ENCODE peak calls at places on chromosomes 16 and 17, in nine cellular contexts. One of them, this sample, is unnamed.

GRCh38 chr16:85717393-85718152 is 28.8 kb upstream of the GINS2 start:
- DNase-seq in AG09309: peak
- DNase-seq in activated CD8-positive, alpha-beta T cell treated with anti-CD3 and anti-CD28 coated beads, Interleukin-2, amount 10 ng/mL, durations not matched to agents 7 days and 5 days: peak
- DNase-seq in effector CD4-positive, alpha-beta T cell: peak
- DNase-seq in stimulated activated CD4-positive, alpha-beta T cell treated with anti-CD3 and anti-CD28 coated beads, Interleukin-1b, Interleukin-23, amount 100 ng/mL, for 48 hours: peak
- DNase-seq in choroid plexus epithelial cell: peak
- DNase-seq in AG10803: peak
- DNase-seq in omental fat pad: no peak
- DNase-seq in GM13977: peak
- DNase-seq in this sample: peak

GRCh38 chr17:44587339-44587738 is 30.1 kb downstream of the FZD2 start:
- DNase-seq in AG09309: peak
- DNase-seq in activated CD8-positive, alpha-beta T cell treated with anti-CD3 and anti-CD28 coated beads, Interleukin-2, amount 10 ng/mL, durations not matched to agents 7 days and 5 days: no peak
- DNase-seq in effector CD4-positive, alpha-beta T cell: no peak
- DNase-seq in stimulated activated CD4-positive, alpha-beta T cell treated with anti-CD3 and anti-CD28 coated beads, Interleukin-1b, Interleukin-23, amount 100 ng/mL, for 48 hours: no peak
- DNase-seq in choroid plexus epithelial cell: peak
- DNase-seq in AG10803: peak
- DNase-seq in omental fat pad: peak
- DNase-seq in GM13977: no peak
- DNase-seq in this sample: no peak

GRCh38 chr17:29620271-29620670 is 2.4 kb downstream of the CORO6 start:
- DNase-seq in AG09309: no peak
- DNase-seq in activated CD8-positive, alpha-beta T cell treated with anti-CD3 and anti-CD28 coated beads, Interleukin-2, amount 10 ng/mL, durations not matched to agents 7 days and 5 days: no peak
- DNase-seq in effector CD4-positive, alpha-beta T cell: no peak
- DNase-seq in stimulated activated CD4-positive, alpha-beta T cell treated with anti-CD3 and anti-CD28 coated beads, Interleukin-1b, Interleukin-23, amount 100 ng/mL, for 48 hours: no peak
- DNase-seq in choroid plexus epithelial cell: peak
- DNase-seq in AG10803: peak
- DNase-seq in omental fat pad: no peak
- DNase-seq in GM13977: no peak
- DNase-seq in this sample: no peak

GRCh38 chr16:30846649-30847402 is 47.1 kb downstream of the BCL7C start:
- DNase-seq in AG09309: no peak
- DNase-seq in activated CD8-positive, alpha-beta T cell treated with anti-CD3 and anti-CD28 coated beads, Interleukin-2, amount 10 ng/mL, durations not matched to agents 7 days and 5 days: no peak
- DNase-seq in effector CD4-positive, alpha-beta T cell: no peak
- DNase-seq in stimulated activated CD4-positive, alpha-beta T cell treated with anti-CD3 and anti-CD28 coated beads, Interleukin-1b, Interleukin-23, amount 100 ng/mL, for 48 hours: no peak
- DNase-seq in choroid plexus epithelial cell: no peak
- DNase-seq in AG10803: no peak
- DNase-seq in omental fat pad: no peak
- DNase-seq in GM13977: no peak
- DNase-seq in this sample: no peak

GRCh38 chr17:17694229-17695081 is 13.2 kb downstream of the RAI1 start:
- DNase-seq in AG09309: no peak
- DNase-seq in activated CD8-positive, alpha-beta T cell treated with anti-CD3 and anti-CD28 coated beads, Interleukin-2, amount 10 ng/mL, durations not matched to agents 7 days and 5 days: peak
- DNase-seq in effector CD4-positive, alpha-beta T cell: peak
- DNase-seq in stimulated activated CD4-positive, alpha-beta T cell treated with anti-CD3 and anti-CD28 coated beads, Interleukin-1b, Interleukin-23, amount 100 ng/mL, for 48 hours: peak
- DNase-seq in choroid plexus epithelial cell: peak
- DNase-seq in AG10803: peak
- DNase-seq in omental fat pad: peak
- DNase-seq in GM13977: peak
- DNase-seq in this sample: no peak

GRCh38 chr17:55238197-55238930 is 26.4 kb upstream of the HLF start:
- DNase-seq in AG09309: peak
- DNase-seq in activated CD8-positive, alpha-beta T cell treated with anti-CD3 and anti-CD28 coated beads, Interleukin-2, amount 10 ng/mL, durations not matched to agents 7 days and 5 days: peak
- DNase-seq in effector CD4-positive, alpha-beta T cell: peak
- DNase-seq in stimulated activated CD4-positive, alpha-beta T cell treated with anti-CD3 and anti-CD28 coated beads, Interleukin-1b, Interleukin-23, amount 100 ng/mL, for 48 hours: peak
- DNase-seq in choroid plexus epithelial cell: peak
- DNase-seq in AG10803: peak
- DNase-seq in omental fat pad: peak
- DNase-seq in GM13977: peak
- DNase-seq in this sample: peak

GRCh38 chr17:74453665-74454196 is 12.7 kb upstream of the CD300A start:
- DNase-seq in AG09309: no peak
- DNase-seq in activated CD8-positive, alpha-beta T cell treated with anti-CD3 and anti-CD28 coated beads, Interleukin-2, amount 10 ng/mL, durations not matched to agents 7 days and 5 days: no peak
- DNase-seq in effector CD4-positive, alpha-beta T cell: peak
- DNase-seq in stimulated activated CD4-positive, alpha-beta T cell treated with anti-CD3 and anti-CD28 coated beads, Interleukin-1b, Interleukin-23, amount 100 ng/mL, for 48 hours: peak
- DNase-seq in choroid plexus epithelial cell: peak
- DNase-seq in AG10803: no peak
- DNase-seq in omental fat pad: no peak
- DNase-seq in GM13977: peak
- DNase-seq in this sample: no peak

GRCh38 chr17:1201132-1201702 is 21.4 kb upstream of the ABR start:
- DNase-seq in AG09309: no peak
- DNase-seq in activated CD8-positive, alpha-beta T cell treated with anti-CD3 and anti-CD28 coated beads, Interleukin-2, amount 10 ng/mL, durations not matched to agents 7 days and 5 days: peak
- DNase-seq in effector CD4-positive, alpha-beta T cell: no peak
- DNase-seq in stimulated activated CD4-positive, alpha-beta T cell treated with anti-CD3 and anti-CD28 coated beads, Interleukin-1b, Interleukin-23, amount 100 ng/mL, for 48 hours: no peak
- DNase-seq in choroid plexus epithelial cell: no peak
- DNase-seq in AG10803: no peak
- DNase-seq in omental fat pad: no peak
- DNase-seq in GM13977: peak
- DNase-seq in this sample: no peak

GRCh38 chr17:2371183-2372130 is 29.4 kb downstream of the MNT start:
- DNase-seq in AG09309: no peak
- DNase-seq in activated CD8-positive, alpha-beta T cell treated with anti-CD3 and anti-CD28 coated beads, Interleukin-2, amount 10 ng/mL, durations not matched to agents 7 days and 5 days: no peak
- DNase-seq in effector CD4-positive, alpha-beta T cell: no peak
- DNase-seq in stimulated activated CD4-positive, alpha-beta T cell treated with anti-CD3 and anti-CD28 coated beads, Interleukin-1b, Interleukin-23, amount 100 ng/mL, for 48 hours: no peak
- DNase-seq in choroid plexus epithelial cell: no peak
- DNase-seq in AG10803: no peak
- DNase-seq in omental fat pad: no peak
- DNase-seq in GM13977: no peak
- DNase-seq in this sample: no peak

GRCh38 chr16:512802-513201 is 14.7 kb upstream of the CAPN15 start:
- DNase-seq in AG09309: no peak
- DNase-seq in activated CD8-positive, alpha-beta T cell treated with anti-CD3 and anti-CD28 coated beads, Interleukin-2, amount 10 ng/mL, durations not matched to agents 7 days and 5 days: no peak
- DNase-seq in effector CD4-positive, alpha-beta T cell: no peak
- DNase-seq in stimulated activated CD4-positive, alpha-beta T cell treated with anti-CD3 and anti-CD28 coated beads, Interleukin-1b, Interleukin-23, amount 100 ng/mL, for 48 hours: no peak
- DNase-seq in choroid plexus epithelial cell: no peak
- DNase-seq in AG10803: no peak
- DNase-seq in omental fat pad: no peak
- DNase-seq in GM13977: no peak
- DNase-seq in this sample: no peak

GRCh38 chr17:80585880-80586279 is 41.2 kb downstream of the RPTOR start:
- DNase-seq in AG09309: no peak
- DNase-seq in activated CD8-positive, alpha-beta T cell treated with anti-CD3 and anti-CD28 coated beads, Interleukin-2, amount 10 ng/mL, durations not matched to agents 7 days and 5 days: no peak
- DNase-seq in effector CD4-positive, alpha-beta T cell: no peak
- DNase-seq in stimulated activated CD4-positive, alpha-beta T cell treated with anti-CD3 and anti-CD28 coated beads, Interleukin-1b, Interleukin-23, amount 100 ng/mL, for 48 hours: no peak
- DNase-seq in choroid plexus epithelial cell: no peak
- DNase-seq in AG10803: no peak
- DNase-seq in omental fat pad: no peak
- DNase-seq in GM13977: no peak
- DNase-seq in this sample: no peak

GRCh38 chr16:1407749-1408148 is 6.8 kb downstream of the UNKL start:
- DNase-seq in AG09309: no peak
- DNase-seq in activated CD8-positive, alpha-beta T cell treated with anti-CD3 and anti-CD28 coated beads, Interleukin-2, amount 10 ng/mL, durations not matched to agents 7 days and 5 days: no peak
- DNase-seq in effector CD4-positive, alpha-beta T cell: no peak
- DNase-seq in stimulated activated CD4-positive, alpha-beta T cell treated with anti-CD3 and anti-CD28 coated beads, Interleukin-1b, Interleukin-23, amount 100 ng/mL, for 48 hours: no peak
- DNase-seq in choroid plexus epithelial cell: peak
- DNase-seq in AG10803: peak
- DNase-seq in omental fat pad: no peak
- DNase-seq in GM13977: no peak
- DNase-seq in this sample: no peak

GRCh38 chr17:82858376-82859126 is 18.7 kb upstream of the ZNF750 start:
- DNase-seq in AG09309: no peak
- DNase-seq in activated CD8-positive, alpha-beta T cell treated with anti-CD3 and anti-CD28 coated beads, Interleukin-2, amount 10 ng/mL, durations not matched to agents 7 days and 5 days: no peak
- DNase-seq in effector CD4-positive, alpha-beta T cell: peak
- DNase-seq in stimulated activated CD4-positive, alpha-beta T cell treated with anti-CD3 and anti-CD28 coated beads, Interleukin-1b, Interleukin-23, amount 100 ng/mL, for 48 hours: no peak
- DNase-seq in choroid plexus epithelial cell: no peak
- DNase-seq in AG10803: no peak
- DNase-seq in omental fat pad: no peak
- DNase-seq in GM13977: no peak
- DNase-seq in this sample: no peak

This sample was measured in NCI-H1417 treated with DMSO at 0.1 percent for 48 hours.